ENCODE peak calls at places on chromosome 17, in seven cellular contexts. C is thoracic aorta, W is ascending aorta, Q is neural progenitor cell, V is kidney, E is tibial nerve, Z is brain microvascular endothelial cell. G is an unnamed sample.

GRCh38 chr17:83180996-83181481 is 101.6 kb downstream of the METRNL start:
- DNase-seq in C (no peak), W (no peak), Q (no peak), V (no peak), E (peak; percentile 4), Z (no peak), G (no peak)

GRCh38 chr17:49512296-49513043 is 17.4 kb downstream of the NGFR start:
- DNase-seq in C (no peak), W (no peak), Q (no peak), V (peak; percentile 74), E (no peak), Z (no peak), G (no peak)

GRCh38 chr17:77332034-77332971 is 191.5 kb downstream of the SEC14L1 start:
- DNase-seq in C (no peak), W (no peak), Q (no peak), V (peak; percentile 59), E (peak; percentile 12), Z (no peak), G (no peak)

GRCh38 chr17:72171703-72172670 is 51.2 kb downstream of the SOX9 start:
- DNase-seq in C (no peak), W (no peak), Q (no peak), V (no peak), E (no peak), Z (no peak), G (no peak)

GRCh38 chr17:8894673-8895578 is 27.5 kb upstream of the PIK3R6 start:
- DNase-seq in C (no peak), W (no peak), Q (peak; percentile 75), V (no peak), E (peak; percentile 36), Z (peak; percentile 74), G (no peak)

GRCh38 chr17:11290814-11291213 is 49.8 kb downstream of the SHISA6 start:
- DNase-seq in C (no peak), W (no peak), Q (no peak), V (no peak), E (no peak), Z (no peak), G (no peak)

GRCh38 chr17:77833769-77834168 is 124.7 kb upstream of the TNRC6C start:
- DNase-seq in C (no peak), W (no peak), Q (no peak), V (no peak), E (no peak), Z (no peak), G (no peak)

GRCh38 chr17:63592797-63593196 is 7.9 kb upstream of the TACO1 start:
- DNase-seq in C (no peak), W (no peak), Q (no peak), V (no peak), E (no peak), Z (no peak), G (no peak)

GRCh38 chr17:74522381-74523090 is 8.7 kb downstream of the CD300LB start:
- DNase-seq in C (no peak), W (no peak), Q (no peak), V (no peak), E (no peak), Z (no peak), G (no peak)

GRCh38 chr17:77476920-77477805 is 336.4 kb downstream of the SEC14L1 start:
- DNase-seq in C (peak; percentile 86), W (peak; percentile 73), Q (no peak), V (peak; percentile 90), E (peak; percentile 68), Z (peak; percentile 96), G (no peak)

GRCh38 chr17:10772425-10773380 is 31.2 kb downstream of the TMEM238L start:
- DNase-seq in C (no peak), W (no peak), Q (peak; percentile 82), V (no peak), E (no peak), Z (peak; percentile 32), G (peak; percentile 32)

GRCh38 chr17:20852541-20853370 is 190.1 kb downstream of the USP22 start:
- DNase-seq in C (no peak), W (no peak), Q (peak; percentile 76), V (peak; percentile 52), E (no peak), Z (no peak), G (peak; percentile 31)

GRCh38 chr17:1872976-1873375 is 43.2 kb downstream of the RPA1 start:
- DNase-seq in C (no peak), W (no peak), Q (no peak), V (no peak), E (no peak), Z (no peak), G (no peak)

GRCh38 chr17:81547614-81547982 is 4.6 kb downstream of the FAAP100 start:
- DNase-seq in C (no peak), W (no peak), Q (no peak), V (no peak), E (no peak), Z (no peak), G (no peak)

GRCh38 chr17:50148226-50149098 is 2.0 kb downstream of the PPP1R9B start:
- DNase-seq in C (peak; percentile 54), W (peak; percentile 52), Q (peak; percentile 54), V (peak; percentile 96), E (no peak), Z (no peak), G (peak; percentile 93)

GRCh38 chr17:46929413-46929812 is 6.5 kb downstream of the GOSR2 start:
- DNase-seq in C (no peak), W (no peak), Q (no peak), V (no peak), E (no peak), Z (peak; percentile 36), G (no peak)

GRCh38 chr17:16019347-16019746 is 19.7 kb downstream of the TTC19 start:
- DNase-seq in C (no peak), W (no peak), Q (no peak), V (no peak), E (no peak), Z (no peak), G (no peak)
- H3K27ac ChIP-seq in C (no peak overlapping the region), W (no peak overlapping the region), Q (no peak overlapping the region), V (no peak overlapping the region), E (no peak overlapping the region), Z (no peak overlapping the region), G (no peak overlapping the region)

GRCh38 chr17:162689-163088 is 18.8 kb downstream of the DOC2B start:
- DNase-seq in C (no peak), W (no peak), Q (no peak), V (no peak), E (no peak), Z (no peak), G (no peak)

GRCh38 chr17:163514-164103 is 17.8 kb downstream of the DOC2B start:
- DNase-seq in C (no peak), W (no peak), Q (peak; percentile 53), V (no peak), E (no peak), Z (no peak), G (no peak)

GRCh38 chr17:161481-161880 is 20.0 kb downstream of the DOC2B start:
- DNase-seq in C (no peak), W (no peak), Q (no peak), V (no peak), E (no peak), Z (no peak), G (no peak)

GRCh38 chr17:165939-166338 is 15.5 kb downstream of the DOC2B start:
- DNase-seq in C (no peak), W (no peak), Q (no peak), V (no peak), E (no peak), Z (no peak), G (no peak)

GRCh38 chr17:164536-165235 is 16.8 kb downstream of the DOC2B start:
- DNase-seq in C (no peak), W (no peak), Q (peak; percentile 85), V (no peak), E (no peak), Z (peak; percentile 51), G (no peak)
- TF ChIP-seq CTCF in C (no peak), W (no peak), Q (peak; percentile 75), V (peak; percentile 65), E (peak; percentile 42), Z (peak; percentile 67), G (no peak)

GRCh38 chr17:80263253-80264047 is 2.8 kb downstream of the RNF213 start:
- DNase-seq in C (peak; percentile 65), W (peak; percentile 71), Q (no peak), V (peak; percentile 96), E (peak; percentile 76), Z (peak; percentile 91), G (peak; percentile 22)
- H3K27ac ChIP-seq in C (peak overlapping the region; percentile 95), W (peak overlapping the region; percentile 72), Q (no peak overlapping the region), V (peak overlapping the region; percentile 81), E (peak overlapping the region; percentile 97), Z (peak overlapping the region; percentile 11), G (no peak overlapping the region)

GRCh38 chr17:44760474-44761308 is 1.9 kb downstream of the ADAM11 start:
- DNase-seq in C (no peak), W (no peak), Q (no peak), V (no peak), E (no peak), Z (no peak), G (no peak)

GRCh38 chr17:44757918-44758413 is 822 bp upstream of the ADAM11 start:
- DNase-seq in C (no peak), W (no peak), Q (no peak), V (peak; percentile 33), E (no peak), Z (no peak), G (no peak)

GRCh38 chr17:44758414-44759095 is at the start of gene ADAM11:
- DNase-seq in C (no peak), W (no peak), Q (peak; percentile 69), V (peak; percentile 76), E (no peak), Z (no peak), G (no peak)

GRCh38 chr17:44759916-44760243 is 1.1 kb downstream of the ADAM11 start:
- DNase-seq in C (no peak), W (no peak), Q (no peak), V (no peak), E (no peak), Z (no peak), G (no peak)

DNA sequence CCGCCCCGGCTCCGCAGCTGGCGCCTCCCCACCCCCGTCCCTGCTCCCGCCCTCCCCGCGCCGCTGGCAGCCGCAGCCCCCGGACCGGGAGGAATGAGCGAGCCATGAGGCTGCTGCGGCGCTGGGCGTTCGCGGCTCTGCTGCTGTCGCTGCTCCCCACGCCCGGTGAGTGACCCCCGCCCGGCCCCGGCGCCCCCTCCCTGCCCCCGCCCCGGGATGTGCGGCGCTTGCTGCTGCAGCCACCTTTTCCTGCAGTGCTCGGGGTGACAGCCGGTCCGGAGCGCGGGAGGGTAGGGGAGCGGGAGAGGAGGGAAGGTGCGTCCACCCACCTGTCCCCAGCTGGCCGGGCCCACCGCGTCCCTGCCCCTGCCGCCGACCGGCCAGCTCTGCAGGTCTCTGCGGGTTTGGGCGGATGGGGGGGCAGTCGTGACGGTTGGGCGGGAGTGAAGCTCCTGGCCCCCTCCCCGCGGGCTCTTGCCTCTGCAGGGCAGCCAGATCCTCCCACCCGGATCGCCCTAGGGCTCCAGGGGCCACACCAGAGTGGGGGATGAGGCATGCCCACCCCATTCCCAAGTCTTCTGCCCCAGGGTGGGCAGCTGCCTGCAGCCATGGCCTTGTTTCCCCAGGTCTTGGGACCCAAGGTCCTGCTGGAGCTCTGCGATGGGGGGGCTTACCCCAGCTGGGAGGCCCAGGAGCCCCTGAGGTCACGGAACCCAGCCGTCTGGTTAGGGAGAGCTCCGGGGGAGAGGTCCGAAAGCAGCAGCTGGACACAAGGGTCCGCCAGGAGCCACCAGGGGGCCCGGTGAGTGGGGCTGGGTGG is 518 bp downstream of the ADAM11 start:
- DNase-seq in C (no peak), W (no peak), Q (peak; percentile 25), V (peak; percentile 67), E (no peak), Z (no peak), G (no peak)
- TF ChIP-seq CTCF in C (no peak), W (no peak), Q (peak; percentile 33), V (no peak), E (no peak), Z (peak; percentile 31), G (no peak)